ENCODE peak calls at places on chromosomes 12 and 14, in seven cellular contexts. P is right atrium auricular region; B is T-helper 2 cell; F is left cardiac atrium; W is choroid plexus epithelial cell; I is T47D; Z is stimulated activated CD4-positive, alpha-beta T cell treated with anti-CD3 and anti-CD28 coated beads, Interleukin-15, amount 100 ng/mL, for 24 hours. N is an unnamed sample.

GRCh38 chr12:128077211-128077916 is 189.6 kb upstream of the TMEM132C start:
- DNase-seq in W (no peak), I (no peak), P (no peak), B (no peak), Z (no peak), F (no peak), N (no peak)

GRCh38 chr12:91968772-91969171 is 176.9 kb downstream of the BTG1 start:
- DNase-seq in P (no peak), Z (no peak), F (no peak), B (no peak), I (no peak), W (no peak), N (no peak)

GRCh38 chr12:110249716-110250225 is 31.3 kb upstream of the ATP2A2 start:
- DNase-seq in I (no peak), W (no peak), F (peak; percentile 33), Z (no peak), B (no peak), P (peak; percentile 58), N (no peak)

GRCh38 chr14:102493096-102493495 is 16.5 kb downstream of the ANKRD9 start:
- DNase-seq in B (no peak), P (no peak), I (no peak), Z (no peak), W (no peak), F (no peak), N (no peak)

GRCh38 chr12:25816637-25817036 is 141.8 kb upstream of the RASSF8 start:
- DNase-seq in Z (no peak), P (no peak), W (no peak), F (no peak), B (no peak), I (no peak), N (no peak)

GRCh38 chr12:3398196-3398789 is 92.7 kb upstream of the PRMT8 start:
- DNase-seq in I (no peak), Z (no peak), W (no peak), P (no peak), F (no peak), B (no peak), N (no peak)

GRCh38 chr12:57617942-57618341 is 6.7 kb downstream of the ARHGEF25 start:
- DNase-seq in P (no peak), I (no peak), W (no peak), Z (no peak), F (no peak), B (no peak), N (no peak)

GRCh38 chr12:23127701-23128100 is 502.7 kb downstream of the ETNK1 start:
- DNase-seq in B (no peak), Z (no peak), F (no peak), P (no peak), I (no peak), W (no peak), N (no peak)

GRCh38 chr12:114684098-114684869 is at the start of gene TBX3:
- DNase-seq in W (peak; percentile 100), Z (peak; percentile 75), P (peak; percentile 97), I (peak; percentile 97), B (no peak), F (peak; percentile 92), N (peak; percentile 100)

GRCh38 chr12:82765971-82766705 is 79.4 kb downstream of the TMTC2 start:
- DNase-seq in B (no peak), Z (no peak), P (no peak), I (no peak), W (peak; percentile 16), F (no peak), N (no peak)

GRCh38 chr12:45040977-45041376 is 9.9 kb downstream of the DBX2 start:
- DNase-seq in I (no peak), Z (no peak), F (no peak), B (no peak), P (no peak), W (no peak), N (no peak)

GRCh38 chr14:106694638-106695393 is 1168.4 kb downstream of the TMEM121 start:
- DNase-seq in Z (peak; percentile 86), F (peak; percentile 25), P (no peak), I (no peak), W (no peak), B (peak; percentile 26), N (no peak)

GRCh38 chr12:40566246-40566645 is 126.0 kb upstream of the CNTN1 start:
- DNase-seq in B (no peak), W (no peak), I (no peak), Z (no peak), F (no peak), P (no peak), N (no peak)

GRCh38 chr14:80844872-80845271 is 96.7 kb downstream of the CEP128 start:
- DNase-seq in F (no peak), Z (no peak), P (no peak), I (no peak), B (no peak), W (no peak), N (no peak)

GRCh38 chr12:124819525-124819924 is 44.1 kb downstream of the SCARB1 start:
- DNase-seq in W (no peak), P (no peak), B (no peak), F (no peak), I (no peak), Z (no peak), N (no peak)